ENCODE peak calls at places on chromosomes 4 and X, in nine cellular contexts. R, M, A, W, Q, L, E, G and T are unnamed samples.

GRCh38 chr4:2432004-2432403 is 13.2 kb downstream of the CFAP99 start:
- DNase-seq in R (no peak), M (no peak), A (no peak), W (no peak), Q (no peak), L (no peak), E (no peak), G (no peak), T (no peak)

GRCh38 chrX:86148594-86148993 is 343 bp downstream of the DACH2 start:
- DNase-seq in R (no peak), M (no peak), A (no peak), W (no peak), Q (no peak), L (no peak), E (no peak), G (no peak), T (no peak)

GRCh38 chr4:172543249-172543648 is 625.4 kb upstream of the GALNT7 start:
- DNase-seq in R (no peak), M (no peak), A (no peak), W (no peak), Q (no peak), L (no peak), E (no peak), G (no peak), T (no peak)

GRCh38 chr4:63578383-63578782 is 830.9 kb downstream of the TECRL start:
- DNase-seq in R (no peak), M (no peak), A (peak; percentile 3), W (no peak), Q (no peak), L (no peak), E (no peak), G (no peak), T (no peak)

GRCh38 chr4:77430847-77431246 is 174.8 kb upstream of the CXCL13 start:
- DNase-seq in R (no peak), M (no peak), A (no peak), W (no peak), Q (no peak), L (no peak), E (no peak), G (no peak), T (no peak)

GRCh38 chr4:126364290-126364978 is 1049.7 kb downstream of the FAT4 start:
- DNase-seq in R (no peak), M (no peak), A (peak; percentile 10), W (no peak), Q (no peak), L (no peak), E (peak; percentile 77), G (no peak), T (no peak)

GRCh38 chrX:54093159-54093558 is 48.9 kb upstream of the PHF8 start:
- DNase-seq in R (no peak), M (no peak), A (no peak), W (no peak), Q (no peak), L (no peak), E (no peak), G (no peak), T (no peak)

GRCh38 chr4:116066711-116067245 is 953.4 kb upstream of the NDST4 start:
- DNase-seq in R (no peak), M (no peak), A (no peak), W (no peak), Q (no peak), L (no peak), E (no peak), G (no peak), T (no peak)

GRCh38 chrX:35025820-35026219 is 83.2 kb downstream of the FAM47B start:
- DNase-seq in R (no peak), M (no peak), A (no peak), W (no peak), Q (no peak), L (no peak), E (no peak), G (no peak), T (no peak)

GRCh38 chrX:65707153-65707552 is 39.7 kb downstream of the MSN start:
- DNase-seq in R (no peak), M (no peak), A (no peak), W (no peak), Q (no peak), L (no peak), E (no peak), G (no peak), T (no peak)
- H3K27ac ChIP-seq in R (peak overlapping the region; percentile 99), M (no peak overlapping the region), A (peak overlapping the region; percentile 92), W (peak overlapping the region; percentile 78), Q (no peak overlapping the region), L (no peak overlapping the region), E (peak overlapping the region; percentile 32), G (peak overlapping the region; percentile 69), T (peak overlapping the region; percentile 59)

GRCh38 chr4:89287945-89288344 is 19.7 kb downstream of the GPRIN3 start:
- DNase-seq in R (no peak), M (no peak), A (no peak), W (no peak), Q (no peak), L (no peak), E (no peak), G (no peak), T (no peak)
- H3K27ac ChIP-seq in R (no peak overlapping the region), M (no peak overlapping the region), A (no peak overlapping the region), W (no peak overlapping the region), Q (no peak overlapping the region), L (no peak overlapping the region), E (no peak overlapping the region), G (no peak overlapping the region), T (no peak overlapping the region)

GRCh38 chr4:186729856-186730255 is 6.2 kb upstream of the FAT1 start:
- DNase-seq in R (no peak), M (no peak), A (no peak), W (no peak), Q (no peak), L (no peak), E (no peak), G (no peak), T (no peak)

GRCh38 chr4:186727149-186727976 is 3.7 kb upstream of the FAT1 start:
- DNase-seq in R (no peak), M (no peak), A (peak; percentile 12), W (no peak), Q (no peak), L (no peak), E (peak; percentile 47), G (no peak), T (no peak)

GRCh38 chr4:186727977-186728519 is 4.4 kb upstream of the FAT1 start:
- DNase-seq in R (no peak), M (no peak), A (peak; percentile 23), W (no peak), Q (no peak), L (no peak), E (no peak), G (no peak), T (no peak)

GRCh38 chr4:186726440-186727148 is 2.9 kb upstream of the FAT1 start:
- DNase-seq in R (peak; percentile 73), M (peak; percentile 79), A (peak; percentile 89), W (no peak), Q (peak; percentile 77), L (peak; percentile 77), E (peak; percentile 80), G (peak; percentile 78), T (peak; percentile 70)

DNA sequence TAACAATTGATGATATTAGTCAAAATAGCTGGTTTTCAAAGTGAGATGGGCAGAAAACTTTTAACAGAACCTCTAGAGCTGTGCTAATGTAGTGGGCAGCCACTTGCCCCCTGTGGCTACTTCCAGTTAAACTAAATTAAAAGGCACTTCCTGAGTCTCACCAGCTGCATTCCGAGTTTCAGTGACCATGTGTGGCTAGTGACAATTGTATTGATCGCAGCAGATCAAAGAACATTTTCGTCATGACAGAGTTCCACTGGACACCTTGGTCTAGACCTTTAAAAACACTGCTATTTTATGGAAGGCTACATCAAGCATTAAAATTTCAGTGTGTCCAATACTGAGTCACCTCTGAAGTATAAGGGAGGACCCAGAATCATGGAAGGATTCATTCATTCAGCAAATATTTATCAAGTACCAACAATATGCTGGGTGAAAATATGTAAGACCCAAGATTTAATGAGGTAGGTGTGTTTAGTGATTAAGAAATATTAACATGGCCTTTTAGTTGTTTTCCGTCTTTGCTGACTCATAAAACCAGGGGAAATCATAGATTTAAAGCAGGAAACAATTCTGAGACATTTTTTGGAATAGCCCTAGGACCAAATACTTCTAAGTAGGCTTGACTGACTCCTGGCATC is 5.1 kb upstream of the FAT1 start:
- DNase-seq in R (no peak), M (no peak), A (peak; percentile 69), W (no peak), Q (no peak), L (no peak), E (no peak), G (no peak), T (no peak)
- H3K27ac ChIP-seq in R (no peak overlapping the region), M (no peak overlapping the region), A (peak overlapping the region; percentile 25), W (no peak overlapping the region), Q (no peak overlapping the region), L (no peak overlapping the region), E (peak overlapping the region; percentile 58), G (no peak overlapping the region), T (no peak overlapping the region)

GRCh38 chr4:653831-654525 is 20.1 kb downstream of the ATP5ME start:
- DNase-seq in R (no peak), M (peak; percentile 33), A (no peak), W (no peak), Q (no peak), L (peak; percentile 49), E (no peak), G (no peak), T (no peak)

GRCh38 chr4:650951-651883 is 22.9 kb downstream of the ATP5ME start:
- DNase-seq in R (peak; percentile 10), M (peak; percentile 24), A (no peak), W (no peak), Q (no peak), L (peak; percentile 43), E (no peak), G (peak; percentile 83), T (peak; percentile 39)

GRCh38 chr4:650461-650860 is 23.6 kb downstream of the ATP5ME start:
- DNase-seq in R (peak; percentile 7), M (peak; percentile 39), A (no peak), W (no peak), Q (no peak), L (peak; percentile 43), E (no peak), G (no peak), T (peak; percentile 31)

GRCh38 chr4:653080-653821 is 20.8 kb downstream of the ATP5ME start:
- DNase-seq in R (no peak), M (peak; percentile 37), A (no peak), W (no peak), Q (no peak), L (peak; percentile 51), E (no peak), G (no peak), T (no peak)

GRCh38 chr4:651884-652642 is 22.0 kb downstream of the ATP5ME start:
- DNase-seq in R (peak; percentile 3), M (peak; percentile 26), A (no peak), W (no peak), Q (no peak), L (peak; percentile 35), E (no peak), G (no peak), T (no peak)
- H3K27ac ChIP-seq in R (no peak overlapping the region), M (no peak overlapping the region), A (no peak overlapping the region), W (no peak overlapping the region), Q (no peak overlapping the region), L (no peak overlapping the region), E (no peak overlapping the region), G (peak overlapping the region; percentile 99), T (no peak overlapping the region)

DNA sequence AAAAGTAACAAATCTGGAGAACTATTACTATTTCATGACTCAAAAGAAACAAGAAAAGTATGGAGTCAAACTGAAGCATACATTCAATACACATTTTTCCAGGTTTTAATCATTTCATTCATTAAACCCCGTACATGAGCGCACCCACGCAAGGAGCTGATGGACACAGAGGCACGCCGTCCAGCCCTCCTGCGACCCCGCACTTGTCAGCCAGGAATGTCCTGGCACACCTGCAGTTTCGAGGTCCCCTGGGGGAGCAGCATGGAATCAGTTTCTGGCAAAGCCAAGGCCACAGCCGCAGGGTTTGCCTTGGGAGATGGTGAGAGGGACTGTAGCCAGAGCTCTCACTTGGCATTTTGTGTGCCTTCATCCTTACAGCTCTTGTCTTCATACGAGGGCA is 12.8 kb upstream of the SLC2A9 start:
- DNase-seq in R (no peak), M (no peak), A (no peak), W (peak; percentile 67), Q (no peak), L (no peak), E (no peak), G (no peak), T (no peak)
- H3K27ac ChIP-seq in R (no peak overlapping the region), M (no peak overlapping the region), A (peak overlapping the region; percentile 84), W (no peak overlapping the region), Q (no peak overlapping the region), L (no peak overlapping the region), E (peak overlapping the region; percentile 85), G (no peak overlapping the region), T (no peak overlapping the region)